ENCODE peak calls at places on chromosomes 16 and 17, in six cellular contexts. One of them, this sample, is unnamed.

GRCh38 chr17:76261421-76262215 is 3.5 kb upstream of the UBALD2 start:
- DNase-seq in stimulated activated CD4-positive, alpha-beta T cell treated with anti-CD3 and anti-CD28 coated beads, Interleukin-15, amount 100 ng/mL, for 1 hour: no peak
- DNase-seq in fibroblast of lung: no peak
- DNase-seq in choroid plexus epithelial cell: no peak
- DNase-seq in dermis blood vessel endothelial cell: peak; percentile 97
- DNase-seq in stimulated activated CD8-positive, alpha-beta memory T cell treated with anti-CD3 and anti-CD28 coated beads, Interleukin-12 subunit alpha, Interleukin-12 subunit beta, amount 100 ng/mL, for 4 hours: no peak
- DNase-seq in this sample: peak; percentile 44

GRCh38 chr17:39700148-39700987 is 504 bp downstream of the ERBB2 start:
- DNase-seq in stimulated activated CD4-positive, alpha-beta T cell treated with anti-CD3 and anti-CD28 coated beads, Interleukin-15, amount 100 ng/mL, for 1 hour: no peak
- DNase-seq in fibroblast of lung: peak; percentile 25
- DNase-seq in choroid plexus epithelial cell: peak; percentile 22
- DNase-seq in dermis blood vessel endothelial cell: no peak
- DNase-seq in stimulated activated CD8-positive, alpha-beta memory T cell treated with anti-CD3 and anti-CD28 coated beads, Interleukin-12 subunit alpha, Interleukin-12 subunit beta, amount 100 ng/mL, for 4 hours: no peak
- DNase-seq in this sample: peak; percentile 37

GRCh38 chr16:11196286-11196828 is 59.6 kb downstream of the SOCS1 start:
- DNase-seq in stimulated activated CD4-positive, alpha-beta T cell treated with anti-CD3 and anti-CD28 coated beads, Interleukin-15, amount 100 ng/mL, for 1 hour: no peak
- DNase-seq in fibroblast of lung: peak; percentile 94
- DNase-seq in choroid plexus epithelial cell: peak; percentile 38
- DNase-seq in dermis blood vessel endothelial cell: no peak
- DNase-seq in stimulated activated CD8-positive, alpha-beta memory T cell treated with anti-CD3 and anti-CD28 coated beads, Interleukin-12 subunit alpha, Interleukin-12 subunit beta, amount 100 ng/mL, for 4 hours: no peak
- DNase-seq in this sample: peak; percentile 30

GRCh38 chr17:27366438-27366837 is 72.5 kb downstream of the WSB1 start:
- DNase-seq in stimulated activated CD4-positive, alpha-beta T cell treated with anti-CD3 and anti-CD28 coated beads, Interleukin-15, amount 100 ng/mL, for 1 hour: no peak
- DNase-seq in fibroblast of lung: no peak
- DNase-seq in choroid plexus epithelial cell: no peak
- DNase-seq in dermis blood vessel endothelial cell: no peak
- DNase-seq in stimulated activated CD8-positive, alpha-beta memory T cell treated with anti-CD3 and anti-CD28 coated beads, Interleukin-12 subunit alpha, Interleukin-12 subunit beta, amount 100 ng/mL, for 4 hours: no peak
- DNase-seq in this sample: no peak

GRCh38 chr17:8312726-8313600 is 2.9 kb downstream of the ARHGEF15 start:
- DNase-seq in stimulated activated CD4-positive, alpha-beta T cell treated with anti-CD3 and anti-CD28 coated beads, Interleukin-15, amount 100 ng/mL, for 1 hour: no peak
- DNase-seq in fibroblast of lung: no peak
- DNase-seq in choroid plexus epithelial cell: no peak
- DNase-seq in dermis blood vessel endothelial cell: no peak
- DNase-seq in stimulated activated CD8-positive, alpha-beta memory T cell treated with anti-CD3 and anti-CD28 coated beads, Interleukin-12 subunit alpha, Interleukin-12 subunit beta, amount 100 ng/mL, for 4 hours: no peak
- DNase-seq in this sample: no peak

GRCh38 chr17:42041619-42042018 is 8.8 kb downstream of the C17orf113 start:
- DNase-seq in stimulated activated CD4-positive, alpha-beta T cell treated with anti-CD3 and anti-CD28 coated beads, Interleukin-15, amount 100 ng/mL, for 1 hour: no peak
- DNase-seq in fibroblast of lung: no peak
- DNase-seq in choroid plexus epithelial cell: no peak
- DNase-seq in dermis blood vessel endothelial cell: no peak
- DNase-seq in stimulated activated CD8-positive, alpha-beta memory T cell treated with anti-CD3 and anti-CD28 coated beads, Interleukin-12 subunit alpha, Interleukin-12 subunit beta, amount 100 ng/mL, for 4 hours: no peak
- DNase-seq in this sample: no peak

GRCh38 chr16:1125471-1125870 is 27.4 kb upstream of the CACNA1H start:
- DNase-seq in stimulated activated CD4-positive, alpha-beta T cell treated with anti-CD3 and anti-CD28 coated beads, Interleukin-15, amount 100 ng/mL, for 1 hour: no peak
- DNase-seq in fibroblast of lung: peak; percentile 13
- DNase-seq in choroid plexus epithelial cell: peak; percentile 24
- DNase-seq in dermis blood vessel endothelial cell: no peak
- DNase-seq in stimulated activated CD8-positive, alpha-beta memory T cell treated with anti-CD3 and anti-CD28 coated beads, Interleukin-12 subunit alpha, Interleukin-12 subunit beta, amount 100 ng/mL, for 4 hours: no peak
- DNase-seq in this sample: peak; percentile 4

GRCh38 chr17:62186841-62187240 is 121.8 kb upstream of the MED13 start:
- DNase-seq in stimulated activated CD4-positive, alpha-beta T cell treated with anti-CD3 and anti-CD28 coated beads, Interleukin-15, amount 100 ng/mL, for 1 hour: no peak
- DNase-seq in fibroblast of lung: no peak
- DNase-seq in choroid plexus epithelial cell: no peak
- DNase-seq in dermis blood vessel endothelial cell: no peak
- DNase-seq in stimulated activated CD8-positive, alpha-beta memory T cell treated with anti-CD3 and anti-CD28 coated beads, Interleukin-12 subunit alpha, Interleukin-12 subunit beta, amount 100 ng/mL, for 4 hours: no peak
- DNase-seq in this sample: no peak

GRCh38 chr17:60091908-60092331 is 13.2 kb upstream of the HEATR6 start:
- DNase-seq in stimulated activated CD4-positive, alpha-beta T cell treated with anti-CD3 and anti-CD28 coated beads, Interleukin-15, amount 100 ng/mL, for 1 hour: no peak
- DNase-seq in fibroblast of lung: no peak
- DNase-seq in choroid plexus epithelial cell: peak; percentile 90
- DNase-seq in dermis blood vessel endothelial cell: peak; percentile 22
- DNase-seq in stimulated activated CD8-positive, alpha-beta memory T cell treated with anti-CD3 and anti-CD28 coated beads, Interleukin-12 subunit alpha, Interleukin-12 subunit beta, amount 100 ng/mL, for 4 hours: no peak
- DNase-seq in this sample: peak; percentile 67

GRCh38 chr17:34736611-34737010 is 157.2 kb downstream of the TMEM132E start:
- DNase-seq in stimulated activated CD4-positive, alpha-beta T cell treated with anti-CD3 and anti-CD28 coated beads, Interleukin-15, amount 100 ng/mL, for 1 hour: no peak
- DNase-seq in fibroblast of lung: no peak
- DNase-seq in choroid plexus epithelial cell: no peak
- DNase-seq in dermis blood vessel endothelial cell: no peak
- DNase-seq in stimulated activated CD8-positive, alpha-beta memory T cell treated with anti-CD3 and anti-CD28 coated beads, Interleukin-12 subunit alpha, Interleukin-12 subunit beta, amount 100 ng/mL, for 4 hours: no peak
- DNase-seq in this sample: no peak

GRCh38 chr17:39757931-39758873 is 20.5 kb downstream of the GRB7 start:
- DNase-seq in stimulated activated CD4-positive, alpha-beta T cell treated with anti-CD3 and anti-CD28 coated beads, Interleukin-15, amount 100 ng/mL, for 1 hour: peak; percentile 27
- DNase-seq in fibroblast of lung: no peak
- DNase-seq in choroid plexus epithelial cell: no peak
- DNase-seq in dermis blood vessel endothelial cell: no peak
- DNase-seq in stimulated activated CD8-positive, alpha-beta memory T cell treated with anti-CD3 and anti-CD28 coated beads, Interleukin-12 subunit alpha, Interleukin-12 subunit beta, amount 100 ng/mL, for 4 hours: peak; percentile 49
- DNase-seq in this sample: peak; percentile 67

GRCh38 chr16:7086842-7087616 is 245.6 kb upstream of the RBFOX1 start:
- DNase-seq in stimulated activated CD4-positive, alpha-beta T cell treated with anti-CD3 and anti-CD28 coated beads, Interleukin-15, amount 100 ng/mL, for 1 hour: no peak
- DNase-seq in fibroblast of lung: no peak
- DNase-seq in choroid plexus epithelial cell: no peak
- DNase-seq in dermis blood vessel endothelial cell: no peak
- DNase-seq in stimulated activated CD8-positive, alpha-beta memory T cell treated with anti-CD3 and anti-CD28 coated beads, Interleukin-12 subunit alpha, Interleukin-12 subunit beta, amount 100 ng/mL, for 4 hours: no peak
- DNase-seq in this sample: no peak

GRCh38 chr17:8870406-8871040 is 3.0 kb upstream of the PIK3R6 start:
- DNase-seq in stimulated activated CD4-positive, alpha-beta T cell treated with anti-CD3 and anti-CD28 coated beads, Interleukin-15, amount 100 ng/mL, for 1 hour: no peak
- DNase-seq in fibroblast of lung: no peak
- DNase-seq in choroid plexus epithelial cell: no peak
- DNase-seq in dermis blood vessel endothelial cell: no peak
- DNase-seq in stimulated activated CD8-positive, alpha-beta memory T cell treated with anti-CD3 and anti-CD28 coated beads, Interleukin-12 subunit alpha, Interleukin-12 subunit beta, amount 100 ng/mL, for 4 hours: no peak
- DNase-seq in this sample: no peak

GRCh38 chr17:82204831-82205719 is 7.6 kb downstream of the CCDC57 start:
- DNase-seq in stimulated activated CD4-positive, alpha-beta T cell treated with anti-CD3 and anti-CD28 coated beads, Interleukin-15, amount 100 ng/mL, for 1 hour: no peak
- DNase-seq in fibroblast of lung: peak; percentile 68
- DNase-seq in choroid plexus epithelial cell: peak; percentile 71
- DNase-seq in dermis blood vessel endothelial cell: peak; percentile 48
- DNase-seq in stimulated activated CD8-positive, alpha-beta memory T cell treated with anti-CD3 and anti-CD28 coated beads, Interleukin-12 subunit alpha, Interleukin-12 subunit beta, amount 100 ng/mL, for 4 hours: no peak
- DNase-seq in this sample: peak; percentile 77